ENCODE peak calls at places on chromosomes 2 and 18, in five cellular contexts. One of them, this sample, is unnamed.

GRCh38 chr2:126467367-126468054 is 188.4 kb upstream of the GYPC start:
- DNase-seq in endothelial cell of umbilical vein: no peak
- DNase-seq in SK-N-SH: no peak
- DNase-seq in K562: no peak
- DNase-seq in HepG2: no peak
- DNase-seq in this sample: no peak

GRCh38 chr2:166126014-166126639 is 1.7 kb downstream of the SCN1A start:
- DNase-seq in endothelial cell of umbilical vein: no peak
- DNase-seq in SK-N-SH: no peak
- DNase-seq in K562: no peak
- DNase-seq in HepG2: no peak
- DNase-seq in this sample: no peak

GRCh38 chr2:28291811-28292455 is 100.7 kb upstream of the FOSL2 start:
- DNase-seq in endothelial cell of umbilical vein: no peak
- DNase-seq in SK-N-SH: no peak
- DNase-seq in K562: no peak
- DNase-seq in HepG2: no peak
- DNase-seq in this sample: no peak

GRCh38 chr2:233480490-233481202 is 85.9 kb downstream of the USP40 start:
- DNase-seq in endothelial cell of umbilical vein: peak
- DNase-seq in SK-N-SH: no peak
- DNase-seq in K562: no peak
- DNase-seq in HepG2: peak
- DNase-seq in this sample: no peak

GRCh38 chr2:18611604-18612003 is 22.2 kb upstream of the NT5C1B start:
- DNase-seq in endothelial cell of umbilical vein: no peak
- DNase-seq in SK-N-SH: no peak
- DNase-seq in K562: no peak
- DNase-seq in HepG2: no peak
- DNase-seq in this sample: no peak

GRCh38 chr2:29273704-29274611 is 158.7 kb downstream of the CLIP4 start:
- DNase-seq in endothelial cell of umbilical vein: peak
- DNase-seq in SK-N-SH: peak
- DNase-seq in K562: no peak
- DNase-seq in HepG2: no peak
- DNase-seq in this sample: no peak

GRCh38 chr2:241062342-241063092 is 39.6 kb downstream of the MTERF4 start:
- DNase-seq in endothelial cell of umbilical vein: no peak
- DNase-seq in SK-N-SH: peak
- DNase-seq in K562: no peak
- DNase-seq in HepG2: no peak
- DNase-seq in this sample: no peak

GRCh38 chr2:117945296-117945695 is 68.6 kb downstream of the CCDC93 start:
- DNase-seq in endothelial cell of umbilical vein: no peak
- DNase-seq in SK-N-SH: no peak
- DNase-seq in K562: no peak
- DNase-seq in HepG2: no peak
- DNase-seq in this sample: no peak

GRCh38 chr2:162342841-162343240 is 1.1 kb upstream of the GCA start:
- DNase-seq in endothelial cell of umbilical vein: no peak
- DNase-seq in SK-N-SH: no peak
- DNase-seq in K562: no peak
- DNase-seq in HepG2: no peak
- DNase-seq in this sample: no peak

GRCh38 chr18:43067570-43067969 is 47.9 kb downstream of the RIT2 start:
- DNase-seq in endothelial cell of umbilical vein: no peak
- DNase-seq in SK-N-SH: no peak
- DNase-seq in K562: no peak
- DNase-seq in HepG2: no peak
- DNase-seq in this sample: no peak

GRCh38 chr2:16663121-16663905 is 2.3 kb downstream of the CYRIA start:
- DNase-seq in endothelial cell of umbilical vein: no peak
- DNase-seq in SK-N-SH: no peak
- DNase-seq in K562: no peak
- DNase-seq in HepG2: no peak
- DNase-seq in this sample: no peak

GRCh38 chr2:16664052-16664731 is 1.4 kb downstream of the CYRIA start:
- DNase-seq in endothelial cell of umbilical vein: peak
- DNase-seq in SK-N-SH: peak
- DNase-seq in K562: no peak
- DNase-seq in HepG2: no peak
- DNase-seq in this sample: no peak

GRCh38 chr2:16666453-16666801 is 793 bp upstream of the CYRIA start:
- DNase-seq in endothelial cell of umbilical vein: peak
- DNase-seq in SK-N-SH: no peak
- DNase-seq in K562: no peak
- DNase-seq in HepG2: no peak
- DNase-seq in this sample: no peak

GRCh38 chr2:16664809-16665745 is 557 bp downstream of the CYRIA start:
- DNase-seq in endothelial cell of umbilical vein: no peak
- DNase-seq in SK-N-SH: no peak
- DNase-seq in K562: no peak
- DNase-seq in HepG2: no peak
- DNase-seq in this sample: no peak

GRCh38 chr2:16665746-16666452 is at the start of gene CYRIA:
- DNase-seq in endothelial cell of umbilical vein: no peak
- DNase-seq in SK-N-SH: peak
- DNase-seq in K562: peak
- DNase-seq in HepG2: no peak
- DNase-seq in this sample: no peak
- H3K9ac ChIP-seq in endothelial cell of umbilical vein: peak
- H3K9ac ChIP-seq in SK-N-SH: no peak
- H3K9ac ChIP-seq in K562: no peak
- H3K9ac ChIP-seq in HepG2: no peak
- H3K9ac ChIP-seq in this sample: peak

GRCh38 chr2:119580550-119581072 is 36.4 kb downstream of the CFAP221 start:
- DNase-seq in endothelial cell of umbilical vein: no peak
- DNase-seq in SK-N-SH: no peak
- DNase-seq in K562: no peak
- DNase-seq in HepG2: no peak
- DNase-seq in this sample: no peak
- H3K27ac ChIP-seq in endothelial cell of umbilical vein: no peak
- H3K27ac ChIP-seq in SK-N-SH: peak
- H3K27ac ChIP-seq in K562: no peak
- H3K27ac ChIP-seq in HepG2: no peak
- H3K27ac ChIP-seq in this sample: peak

DNA sequence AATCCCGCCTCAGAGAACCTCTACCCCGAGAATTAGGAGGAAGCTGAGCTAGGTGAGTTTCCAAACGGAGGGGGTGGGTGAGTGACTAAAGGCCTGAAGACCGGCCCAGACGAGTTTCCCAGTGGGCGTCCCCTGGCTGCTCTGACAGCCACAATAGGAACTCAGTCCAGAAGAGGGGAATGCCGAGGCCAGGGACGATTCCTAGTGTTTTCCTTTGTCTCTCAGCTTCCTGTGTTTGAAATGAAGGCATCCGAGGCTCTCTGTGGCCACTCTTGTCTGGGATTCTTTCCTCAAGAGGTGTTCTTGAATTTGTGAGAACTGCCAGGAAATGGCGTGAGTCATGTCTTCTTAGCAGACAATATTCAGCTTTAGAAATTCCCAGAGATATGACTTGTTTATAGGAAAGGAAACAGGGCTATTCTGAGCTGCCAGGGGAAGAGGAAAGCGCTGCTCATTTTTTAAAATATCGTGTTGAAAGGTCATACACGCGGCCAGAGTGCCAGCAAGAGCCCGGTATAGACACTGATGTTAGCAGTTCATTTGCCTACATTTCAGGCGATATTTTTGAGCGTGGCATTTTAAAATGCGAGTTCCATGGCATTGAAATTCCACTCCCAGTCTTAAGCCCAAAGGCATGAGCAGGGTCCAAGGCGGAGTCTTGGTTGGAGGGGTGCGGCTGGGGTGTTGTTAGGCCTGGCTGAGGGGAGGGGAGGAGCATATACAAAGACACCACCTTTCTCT is 169.1 kb upstream of the KLF7 start:
- DNase-seq in endothelial cell of umbilical vein: peak
- DNase-seq in SK-N-SH: no peak
- DNase-seq in K562: no peak
- DNase-seq in HepG2: no peak
- DNase-seq in this sample: no peak
- TF ChIP-seq POLR2AphosphoS5 in endothelial cell of umbilical vein: peak
- TF ChIP-seq POLR2AphosphoS5 in SK-N-SH: peak
- TF ChIP-seq POLR2AphosphoS5 in K562: no peak
- TF ChIP-seq POLR2AphosphoS5 in HepG2: no peak
- TF ChIP-seq POLR2AphosphoS5 in this sample: no peak

GRCh38 chr2:26855516-26855915 is 7.6 kb downstream of the DPYSL5 start:
- DNase-seq in endothelial cell of umbilical vein: no peak
- DNase-seq in SK-N-SH: no peak
- DNase-seq in K562: no peak
- DNase-seq in HepG2: no peak
- DNase-seq in this sample: no peak

GRCh38 chr2:26854283-26854827 is 6.4 kb downstream of the DPYSL5 start:
- DNase-seq in endothelial cell of umbilical vein: no peak
- DNase-seq in SK-N-SH: no peak
- DNase-seq in K562: no peak
- DNase-seq in HepG2: no peak
- DNase-seq in this sample: no peak

GRCh38 chr2:26850002-26850431 is 2.1 kb downstream of the DPYSL5 start:
- DNase-seq in endothelial cell of umbilical vein: no peak
- DNase-seq in SK-N-SH: no peak
- DNase-seq in K562: peak
- DNase-seq in HepG2: no peak
- DNase-seq in this sample: no peak

GRCh38 chr2:26850565-26850964 is 2.6 kb downstream of the DPYSL5 start:
- DNase-seq in endothelial cell of umbilical vein: no peak
- DNase-seq in SK-N-SH: no peak
- DNase-seq in K562: peak
- DNase-seq in HepG2: no peak
- DNase-seq in this sample: no peak

DNA sequence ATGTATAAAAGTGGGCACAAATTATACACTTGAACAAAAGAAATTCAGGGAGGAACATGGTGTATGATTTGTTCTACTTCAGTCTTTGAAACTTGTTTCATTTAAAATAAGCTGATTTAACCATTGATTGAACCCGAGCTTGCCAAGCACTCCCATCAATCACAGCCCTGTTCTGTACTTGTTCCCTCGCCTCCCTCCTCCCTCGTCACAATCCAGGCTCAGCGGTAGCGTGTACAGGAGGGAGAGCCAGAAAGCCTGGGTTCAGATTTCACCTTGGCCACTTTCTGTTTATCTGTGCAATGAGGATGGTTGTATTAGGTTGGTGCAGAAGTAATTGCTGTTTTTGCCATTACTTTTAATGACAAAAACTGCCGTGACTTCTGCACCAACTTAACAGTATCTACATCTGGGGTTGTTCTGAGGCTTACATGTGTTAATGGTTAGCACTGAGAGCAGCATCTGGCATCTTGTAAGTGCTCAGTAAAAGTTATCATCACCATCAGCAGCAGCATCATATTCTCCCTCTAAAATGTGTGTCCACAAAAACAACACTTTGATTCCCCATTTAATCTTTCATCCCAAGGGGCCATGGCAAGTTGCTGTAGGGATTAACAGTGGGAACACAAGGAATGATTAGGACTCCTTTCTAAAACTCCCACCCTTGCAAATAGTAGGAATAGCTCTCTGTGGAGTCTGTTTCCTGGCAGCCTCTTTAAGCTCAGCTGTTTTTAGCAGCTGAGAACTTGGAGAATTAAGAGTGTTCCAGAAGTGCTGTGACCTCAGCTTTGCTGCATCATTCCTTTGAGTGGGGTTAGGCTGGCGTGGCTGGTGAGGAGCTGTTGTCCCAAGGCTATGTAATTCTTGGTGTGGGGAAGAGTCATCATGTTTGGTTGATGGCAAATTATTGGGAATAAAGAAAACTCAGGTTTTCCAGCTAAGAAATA is 4.7 kb downstream of the DPYSL5 start:
- DNase-seq in endothelial cell of umbilical vein: no peak
- DNase-seq in SK-N-SH: peak
- DNase-seq in K562: no peak
- DNase-seq in HepG2: no peak
- DNase-seq in this sample: no peak
- H3K9ac ChIP-seq in endothelial cell of umbilical vein: no peak
- H3K9ac ChIP-seq in SK-N-SH: no peak
- H3K9ac ChIP-seq in K562: no peak
- H3K9ac ChIP-seq in HepG2: no peak
- H3K9ac ChIP-seq in this sample: no peak

This sample was measured in SK-N-MC.